ENCODE peak calls at places on chromosomes 7 and 10, in five cellular contexts. F is right cardiac atrium, R is cardiac muscle cell, Z is uterus, S is aorta. U is an unnamed sample.

GRCh38 chr7:129212126-129212525 is 12.7 kb upstream of the AHCYL2 start:
- DNase-seq in F (no peak), S (no peak), R (no peak), Z (no peak), U (no peak)

GRCh38 chr7:44150466-44150832 is 9.3 kb upstream of the MYL7 start:
- DNase-seq in R (no peak), F (no peak), Z (no peak), S (no peak), U (no peak)

GRCh38 chr7:55174456-55174855 is 155.6 kb downstream of the EGFR start:
- DNase-seq in Z (no peak), F (no peak), R (no peak), S (no peak), U (no peak)

GRCh38 chr7:55441668-55442305 is 76.7 kb downstream of the LANCL2 start:
- DNase-seq in Z (no peak), S (no peak), F (no peak), R (peak), U (no peak)

GRCh38 chr10:124259139-124259825 is 159.4 kb downstream of the OAT start:
- DNase-seq in S (no peak), F (no peak), Z (no peak), R (peak), U (no peak)

GRCh38 chr7:125355899-125356298 is 426.3 kb upstream of the POT1 start:
- DNase-seq in F (no peak), S (no peak), Z (no peak), R (peak), U (no peak)

GRCh38 chr7:114922151-114922651 is 307 bp downstream of the MDFIC start:
- DNase-seq in S (peak), F (no peak), R (peak), Z (peak), U (peak)

GRCh38 chr10:114822771-114823463 is 1.3 kb downstream of the FHIP2A start:
- DNase-seq in F (no peak), R (peak), S (no peak), Z (no peak), U (no peak)

GRCh38 chr10:80580811-80581468 is 43.2 kb downstream of the SH2D4B start:
- DNase-seq in F (no peak), S (no peak), Z (no peak), R (no peak), U (no peak)

GRCh38 chr7:99525713-99526440 is 21.4 kb downstream of the ZKSCAN5 start:
- DNase-seq in R (no peak), F (no peak), Z (no peak), S (no peak), U (no peak)

GRCh38 chr7:70072220-70072619 is 473.9 kb downstream of the AUTS2 start:
- DNase-seq in S (no peak), F (no peak), R (peak), Z (no peak), U (no peak)

GRCh38 chr10:70448236-70448635 is 6.8 kb upstream of the NODAL start:
- DNase-seq in S (no peak), R (no peak), Z (no peak), F (no peak), U (no peak)

GRCh38 chr10:659710-660141 is 29.7 kb downstream of the DIP2C start:
- DNase-seq in Z (no peak), S (no peak), F (peak), R (peak), U (no peak)

GRCh38 chr10:96306516-96306915 is 2.3 kb downstream of the DNTT start:
- DNase-seq in R (no peak), S (peak), F (peak), Z (no peak), U (peak)

GRCh38 chr10:114879541-114880158 is 58.1 kb downstream of the FHIP2A start:
- DNase-seq in S (peak), R (peak), Z (no peak), F (no peak), U (no peak)

GRCh38 chr10:129605986-129606518 is 139.0 kb downstream of the MGMT start:
- DNase-seq in F (no peak), R (no peak), Z (no peak), S (no peak), U (no peak)

GRCh38 chr7:100353685-100354330 is 4.1 kb upstream of the PILRB start:
- DNase-seq in S (no peak), Z (no peak), F (no peak), R (no peak), U (no peak)

GRCh38 chr10:71590786-71591350 is 128.7 kb downstream of the C10orf105 start:
- DNase-seq in S (no peak), Z (no peak), F (no peak), R (no peak), U (no peak)

GRCh38 chr7:89666436-89666835 is 487.8 kb upstream of the STEAP1 start:
- DNase-seq in F (no peak), Z (no peak), S (no peak), R (no peak), U (no peak)

GRCh38 chr10:127153166-127153565 is 43.2 kb downstream of the INSYN2A start:
- DNase-seq in S (no peak), Z (no peak), R (no peak), F (no peak), U (no peak)

GRCh38 chr10:30219977-30220751 is 128.9 kb downstream of the MTPAP start:
- DNase-seq in R (peak), Z (no peak), S (peak), F (no peak), U (no peak)

GRCh38 chr7:25029075-25029474 is 49.1 kb upstream of the OSBPL3 start:
- DNase-seq in S (no peak), Z (no peak), F (no peak), R (no peak), U (no peak)

GRCh38 chr7:152504367-152504766 is 68.6 kb upstream of the KMT2C start:
- DNase-seq in F (no peak), Z (no peak), R (no peak), S (no peak), U (no peak)

GRCh38 chr10:3239066-3239919 is 66.7 kb upstream of the PITRM1 start:
- DNase-seq in S (peak), R (peak), Z (peak), F (peak), U (peak)

GRCh38 chr7:117444646-117445045 is 17.4 kb upstream of the ASZ1 start:
- DNase-seq in S (no peak), R (no peak), Z (no peak), F (no peak), U (no peak)

GRCh38 chr10:13788701-13789447 is 202.1 kb downstream of the PRPF18 start:
- DNase-seq in F (peak), Z (peak), R (peak), S (peak), U (peak)

GRCh38 chr7:34761627-34762026 is 103.6 kb downstream of the NPSR1 start:
- DNase-seq in F (no peak), Z (no peak), R (peak), S (no peak), U (no peak)

GRCh38 chr7:6442114-6442513 is 5.6 kb downstream of the DAGLB start:
- DNase-seq in R (peak), S (no peak), Z (no peak), F (no peak), U (no peak)

GRCh38 chr10:28722065-28722803 is 44.9 kb downstream of the BAMBI start:
- DNase-seq in S (peak), F (peak), R (peak), Z (peak), U (peak)

GRCh38 chr10:55460008-55460407 is 659.0 kb upstream of the PCDH15 start:
- DNase-seq in S (no peak), R (no peak), F (no peak), Z (no peak), U (no peak)

GRCh38 chr10:85791846-85792532 is 574.6 kb downstream of the GRID1 start:
- DNase-seq in Z (no peak), R (peak), S (no peak), F (no peak), U (no peak)

GRCh38 chr10:127863231-127863825 is 29.4 kb downstream of the CLRN3 start:
- DNase-seq in Z (no peak), R (no peak), S (no peak), F (no peak), U (no peak)

GRCh38 chr7:15643000-15643705 is 43.3 kb downstream of the MEOX2 start:
- DNase-seq in Z (no peak), S (no peak), F (peak), R (no peak), U (no peak)

GRCh38 chr10:13977861-13978843 is 352.6 kb downstream of the FRMD4A start:
- DNase-seq in Z (no peak), S (no peak), R (peak), F (no peak), U (no peak)

GRCh38 chr7:2953588-2954407 is 89.9 kb downstream of the CARD11 start:
- DNase-seq in Z (no peak), F (no peak), S (peak), R (no peak), U (no peak)

GRCh38 chr7:140003913-140004382 is 58.8 kb downstream of the PARP12 start:
- DNase-seq in Z (no peak), F (no peak), S (no peak), R (peak), U (no peak)

GRCh38 chr10:117454502-117454901 is 79.3 kb upstream of the PDZD8 start:
- DNase-seq in F (no peak), Z (no peak), S (no peak), R (peak), U (no peak)

GRCh38 chr7:105097619-105098018 is 83.6 kb downstream of the KMT2E start:
- DNase-seq in S (no peak), R (peak), Z (no peak), F (no peak), U (no peak)

GRCh38 chr7:73668103-73668937 is 689 bp downstream of the VPS37D start:
- DNase-seq in S (no peak), R (peak), F (peak), Z (no peak), U (no peak)

GRCh38 chr7:107613439-107613838 is 33.4 kb downstream of the BCAP29 start:
- DNase-seq in S (no peak), R (no peak), F (no peak), Z (no peak), U (no peak)
- H3K4me3 ChIP-seq in S (no peak), R (no peak), F (no peak), Z (no peak), U (no peak)

GRCh38 chr10:122568551-122568950 is 8.0 kb downstream of the DMBT1 start:
- DNase-seq in R (no peak), Z (no peak), F (no peak), S (no peak), U (no peak)

GRCh38 chr10:122566632-122567031 is 6.1 kb downstream of the DMBT1 start:
- DNase-seq in R (no peak), Z (no peak), F (no peak), S (no peak), U (no peak)

GRCh38 chr10:122567056-122567660 is 6.6 kb downstream of the DMBT1 start:
- DNase-seq in S (no peak), F (no peak), R (peak), Z (no peak), U (no peak)

GRCh38 chr10:122564980-122565379 is 4.4 kb downstream of the DMBT1 start:
- DNase-seq in R (no peak), F (no peak), S (no peak), Z (no peak), U (no peak)

GRCh38 chr10:122565766-122566206 is 5.2 kb downstream of the DMBT1 start:
- DNase-seq in R (peak), S (peak), F (peak), Z (peak), U (peak)
- H3K4me3 ChIP-seq in R (no peak), S (no peak), F (no peak), Z (no peak), U (peak)

GRCh38 chr10:119031496-119032059 is 2.1 kb downstream of the NANOS1 start:
- DNase-seq in S (no peak), R (no peak), Z (no peak), F (no peak), U (no peak)
- H3K4me3 ChIP-seq in S (no peak), R (no peak), Z (no peak), F (no peak), U (peak)

GRCh38 chr10:97736403-97736901 is 476 bp upstream of the ZFYVE27 start:
- DNase-seq in S (no peak), F (no peak), Z (no peak), R (no peak), U (no peak)
- H3K4me3 ChIP-seq in S (no peak), F (no peak), Z (peak), R (no peak), U (peak)